ENCODE peak calls at places on chromosome 14, in five cellular contexts. One of them, this sample, is unnamed.

GRCh38 chr14:75545907-75546306 is 23.6 kb downstream of the BATF start:
- DNase-seq in NCI-H1092: no peak
- DNase-seq in left lung: no peak
- DNase-seq in A549: no peak
- DNase-seq in astrocyte of the spinal cord: no peak
- DNase-seq in this sample: no peak

GRCh38 chr14:48974994-48975393 is 611.2 kb downstream of the RPS29 start:
- DNase-seq in left lung: no peak
- DNase-seq in A549: no peak
- DNase-seq in NCI-H1092: no peak
- DNase-seq in astrocyte of the spinal cord: no peak
- DNase-seq in this sample: no peak

GRCh38 chr14:90518941-90519256 is 122.1 kb downstream of the CALM1 start:
- DNase-seq in astrocyte of the spinal cord: no peak
- DNase-seq in NCI-H1092: no peak
- DNase-seq in A549: no peak
- DNase-seq in left lung: no peak
- DNase-seq in this sample: no peak

GRCh38 chr14:54669759-54670630 is 103.1 kb downstream of the SAMD4A start:
- DNase-seq in NCI-H1092: no peak
- DNase-seq in astrocyte of the spinal cord: peak
- DNase-seq in left lung: no peak
- DNase-seq in A549: no peak
- DNase-seq in this sample: no peak

GRCh38 chr14:76577090-76577489 is 184.2 kb upstream of the VASH1 start:
- DNase-seq in left lung: no peak
- DNase-seq in astrocyte of the spinal cord: no peak
- DNase-seq in NCI-H1092: no peak
- DNase-seq in A549: no peak
- DNase-seq in this sample: no peak

GRCh38 chr14:85533821-85534271 is 3.9 kb downstream of the FLRT2 start:
- DNase-seq in A549: peak
- DNase-seq in NCI-H1092: no peak
- DNase-seq in astrocyte of the spinal cord: peak
- DNase-seq in left lung: no peak
- DNase-seq in this sample: peak

GRCh38 chr14:84963518-84963917 is 566.4 kb upstream of the FLRT2 start:
- DNase-seq in A549: no peak
- DNase-seq in NCI-H1092: no peak
- DNase-seq in astrocyte of the spinal cord: no peak
- DNase-seq in left lung: no peak
- DNase-seq in this sample: no peak

GRCh38 chr14:103806805-103807204 is 40.6 kb downstream of the PPP1R13B start:
- DNase-seq in A549: no peak
- DNase-seq in left lung: no peak
- DNase-seq in NCI-H1092: no peak
- DNase-seq in astrocyte of the spinal cord: no peak
- DNase-seq in this sample: no peak

GRCh38 chr14:23285530-23286019 is 357 bp downstream of the HOMEZ start:
- DNase-seq in A549: peak
- DNase-seq in NCI-H1092: no peak
- DNase-seq in astrocyte of the spinal cord: no peak
- DNase-seq in left lung: no peak
- DNase-seq in this sample: no peak

GRCh38 chr14:51240804-51241380 is 845 bp downstream of the TMX1 start:
- DNase-seq in A549: no peak
- DNase-seq in NCI-H1092: no peak
- DNase-seq in left lung: no peak
- DNase-seq in astrocyte of the spinal cord: no peak
- DNase-seq in this sample: no peak

GRCh38 chr14:53011053-53011462 is 60.2 kb upstream of the FERMT2 start:
- DNase-seq in left lung: no peak
- DNase-seq in astrocyte of the spinal cord: peak
- DNase-seq in A549: peak
- DNase-seq in NCI-H1092: no peak
- DNase-seq in this sample: no peak

GRCh38 chr14:67620217-67620789 is 583 bp downstream of the ARG2 start:
- DNase-seq in astrocyte of the spinal cord: peak
- DNase-seq in left lung: no peak
- DNase-seq in NCI-H1092: peak
- DNase-seq in A549: peak
- DNase-seq in this sample: no peak

GRCh38 chr14:100673085-100673806 is 53.4 kb upstream of the DLK1 start:
- DNase-seq in left lung: peak
- DNase-seq in astrocyte of the spinal cord: no peak
- DNase-seq in NCI-H1092: peak
- DNase-seq in A549: no peak
- DNase-seq in this sample: no peak

GRCh38 chr14:90154110-90154509 is 92.3 kb downstream of the KCNK13 start:
- DNase-seq in astrocyte of the spinal cord: no peak
- DNase-seq in NCI-H1092: no peak
- DNase-seq in left lung: no peak
- DNase-seq in A549: no peak
- DNase-seq in this sample: no peak